ENCODE peak calls at places on chromosomes 2 and 18, in eight cellular contexts. T, O, G, J, Z, B, V and L are unnamed samples.

GRCh38 chr2:227783404-227784138 is 30.1 kb upstream of the CCL20 start:
- DNase-seq in V (peak; percentile 50), G (no peak), Z (no peak), B (no peak), T (no peak), O (no peak), J (no peak), L (no peak)

GRCh38 chr2:189821953-189822748 is 37.9 kb downstream of the PMS1 start:
- DNase-seq in Z (no peak), B (no peak), V (no peak), O (no peak), G (no peak), J (no peak), T (no peak), L (no peak)

GRCh38 chr2:201978333-201978732 is 55.3 kb upstream of the FZD7 start:
- DNase-seq in O (no peak), T (no peak), V (no peak), G (no peak), Z (no peak), J (no peak), B (no peak), L (no peak)

GRCh38 chr18:50159654-50160046 is 35.3 kb downstream of the MYO5B start:
- DNase-seq in T (no peak), J (no peak), B (no peak), G (no peak), Z (no peak), V (no peak), O (no peak), L (no peak)

GRCh38 chr2:47041065-47041464 is 114.0 kb downstream of the STPG4 start:
- DNase-seq in J (no peak), V (no peak), G (no peak), O (no peak), Z (no peak), T (no peak), B (peak; percentile 68), L (no peak)

GRCh38 chr2:152543717-152544116 is 173.5 kb downstream of the PRPF40A start:
- DNase-seq in V (no peak), O (no peak), J (no peak), Z (no peak), T (no peak), B (no peak), G (no peak), L (no peak)

GRCh38 chr18:44725300-44726096 is 44.8 kb downstream of the SETBP1 start:
- DNase-seq in B (peak; percentile 33), Z (peak; percentile 31), G (no peak), V (peak; percentile 44), T (peak; percentile 77), O (peak; percentile 72), J (no peak), L (no peak)

GRCh38 chr2:234074751-234075520 is 24.4 kb downstream of the SPP2 start:
- DNase-seq in Z (no peak), B (no peak), J (no peak), G (no peak), V (no peak), O (no peak), T (no peak), L (no peak)

GRCh38 chr2:49490710-49491109 is 336.4 kb upstream of the FSHR start:
- DNase-seq in Z (no peak), O (peak; percentile 16), B (no peak), J (no peak), G (peak; percentile 86), V (peak; percentile 59), T (peak; percentile 14), L (no peak)

GRCh38 chr2:159960413-159960812 is 102.0 kb downstream of the PLA2R1 start:
- DNase-seq in B (no peak), G (no peak), Z (no peak), V (peak; percentile 58), O (no peak), T (peak; percentile 9), J (no peak), L (no peak)

GRCh38 chr2:206797376-206797775 is 32.0 kb downstream of the FASTKD2 start:
- DNase-seq in Z (no peak), V (peak; percentile 6), J (no peak), T (no peak), G (no peak), O (no peak), B (no peak), L (no peak)

GRCh38 chr18:73315381-73315780 is 447.6 kb upstream of the NETO1 start:
- DNase-seq in O (no peak), B (no peak), V (no peak), Z (no peak), J (no peak), T (no peak), G (no peak), L (no peak)

GRCh38 chr2:67037655-67038054 is 359.5 kb upstream of the ETAA1 start:
- DNase-seq in O (no peak), G (no peak), J (no peak), B (no peak), V (no peak), T (no peak), Z (no peak), L (no peak)

GRCh38 chr2:166892397-166892796 is 4.1 kb downstream of the XIRP2 start:
- DNase-seq in B (no peak), V (no peak), O (no peak), G (no peak), Z (no peak), T (no peak), J (no peak), L (no peak)

GRCh38 chr2:177929662-177930522 is 142.7 kb downstream of the PDE11A start:
- DNase-seq in V (no peak), B (no peak), Z (no peak), O (no peak), T (no peak), G (no peak), J (no peak), L (no peak)